ENCODE peak calls at places on chromosomes 11 and 22, in nine cellular contexts. F is central memory CD4-positive, alpha-beta T cell; A is A172; C is CD4-positive, alpha-beta T cell; P is hepatocyte; G is heart left ventricle; Q is suprapubic skin; K is endothelial cell; Y is AG04449. S is an unnamed sample.

GRCh38 chr11:122637538-122637937 is 18.0 kb upstream of the UBASH3B start:
- DNase-seq in F (peak), A (no peak), C (no peak), P (no peak), G (no peak), Q (no peak), K (no peak), Y (no peak), S (no peak)

GRCh38 chr11:113593698-113594308 is 112.3 kb downstream of the TMPRSS5 start:
- DNase-seq in F (no peak), A (peak), C (no peak), P (no peak), G (no peak), Q (no peak), K (no peak), Y (no peak), S (no peak)

GRCh38 chr11:8342821-8343681 is 79.4 kb upstream of the LMO1 start:
- DNase-seq in F (no peak), A (peak), C (no peak), P (no peak), G (no peak), Q (no peak), K (no peak), Y (no peak), S (peak)

GRCh38 chr11:35815556-35816315 is 128.1 kb upstream of the LDLRAD3 start:
- DNase-seq in F (no peak), A (no peak), C (no peak), P (peak), G (peak), Q (no peak), K (no peak), Y (no peak), S (no peak)

GRCh38 chr22:39598017-39598965 is 27.7 kb downstream of the CACNA1I start:
- DNase-seq in F (peak), A (no peak), C (peak), P (peak), G (no peak), Q (no peak), K (peak), Y (no peak), S (peak)

GRCh38 chr22:40512426-40513136 is 123.9 kb downstream of the MRTFA start:
- DNase-seq in F (no peak), A (peak), C (no peak), P (peak), G (peak), Q (no peak), K (no peak), Y (peak), S (no peak)

GRCh38 chr11:17683378-17684161 is 35.8 kb upstream of the MYOD1 start:
- DNase-seq in F (no peak), A (peak), C (no peak), P (no peak), G (no peak), Q (no peak), K (no peak), Y (no peak), S (no peak)

GRCh38 chr22:35627267-35628041 is 10.3 kb upstream of the MB start:
- DNase-seq in F (no peak), A (peak), C (peak), P (peak), G (peak), Q (peak), K (peak), Y (peak), S (peak)

GRCh38 chr11:134139873-134140331 is 71.0 kb downstream of the JAM3 start:
- DNase-seq in F (peak), A (peak), C (no peak), P (peak), G (peak), Q (no peak), K (peak), Y (no peak), S (peak)

GRCh38 chr11:76632492-76632891 is 38.1 kb downstream of the LRRC32 start:
- DNase-seq in F (no peak), A (no peak), C (no peak), P (no peak), G (no peak), Q (no peak), K (no peak), Y (no peak), S (no peak)

GRCh38 chr11:132220464-132220863 is 850.0 kb downstream of the NTM start:
- DNase-seq in F (no peak), A (no peak), C (no peak), P (no peak), G (no peak), Q (no peak), K (no peak), Y (peak), S (no peak)

GRCh38 chr11:99268895-99269294 is 248.1 kb downstream of the CNTN5 start:
- DNase-seq in F (no peak), A (no peak), C (no peak), P (no peak), G (no peak), Q (no peak), K (no peak), Y (no peak), S (no peak)

GRCh38 chr11:69008774-69009440 is 4.1 kb downstream of the MRGPRF start:
- DNase-seq in F (no peak), A (peak), C (no peak), P (peak), G (peak), Q (peak), K (no peak), Y (peak), S (peak)

GRCh38 chr11:66912963-66913362 is 45.2 kb downstream of the PC start:
- DNase-seq in F (no peak), A (no peak), C (no peak), P (no peak), G (no peak), Q (no peak), K (no peak), Y (no peak), S (no peak)

GRCh38 chr11:45745065-45745811 is 59.7 kb upstream of the SLC35C1 start:
- DNase-seq in F (no peak), A (no peak), C (no peak), P (no peak), G (peak), Q (no peak), K (no peak), Y (no peak), S (no peak)

GRCh38 chr11:76208829-76209670 is 2.7 kb upstream of the WNT11 start:
- DNase-seq in F (peak), A (no peak), C (peak), P (peak), G (peak), Q (peak), K (peak), Y (no peak), S (peak)

GRCh38 chr11:131530411-131530810 is 160.0 kb downstream of the NTM start:
- DNase-seq in F (no peak), A (no peak), C (no peak), P (no peak), G (no peak), Q (no peak), K (no peak), Y (no peak), S (no peak)

GRCh38 chr11:1090600-1091331 is 16.1 kb downstream of the MUC2 start:
- DNase-seq in F (no peak), A (no peak), C (no peak), P (no peak), G (no peak), Q (no peak), K (no peak), Y (no peak), S (peak)

GRCh38 chr22:31046591-31047226 is 34.4 kb upstream of the SMTN start:
- DNase-seq in F (no peak), A (no peak), C (no peak), P (no peak), G (peak), Q (peak), K (peak), Y (no peak), S (peak)

GRCh38 chr11:86743223-86744118 is 56.9 kb upstream of the PRSS23 start:
- DNase-seq in F (no peak), A (peak), C (no peak), P (peak), G (peak), Q (no peak), K (no peak), Y (peak), S (peak)

GRCh38 chr11:107563702-107564101 is 1.8 kb downstream of the ALKBH8 start:
- DNase-seq in F (peak), A (peak), C (no peak), P (peak), G (peak), Q (no peak), K (peak), Y (no peak), S (peak)

GRCh38 chr11:21933095-21933494 is 259.8 kb upstream of the ANO5 start:
- DNase-seq in F (no peak), A (no peak), C (no peak), P (no peak), G (no peak), Q (no peak), K (no peak), Y (no peak), S (no peak)

GRCh38 chr11:12090061-12090572 is 20.3 kb upstream of the MICAL2 start:
- DNase-seq in F (no peak), A (peak), C (no peak), P (no peak), G (no peak), Q (no peak), K (no peak), Y (no peak), S (no peak)

GRCh38 chr22:37906364-37907008 is 389 bp downstream of the MICALL1 start:
- DNase-seq in F (peak), A (no peak), C (peak), P (no peak), G (no peak), Q (no peak), K (no peak), Y (no peak), S (no peak)

GRCh38 chr11:76030286-76030685 is 176.0 kb downstream of the WNT11 start:
- DNase-seq in F (no peak), A (peak), C (no peak), P (no peak), G (no peak), Q (no peak), K (no peak), Y (peak), S (no peak)

GRCh38 chr11:104091281-104092071 is 55.0 kb downstream of the DDI1 start:
- DNase-seq in F (no peak), A (no peak), C (no peak), P (no peak), G (no peak), Q (no peak), K (no peak), Y (no peak), S (no peak)

GRCh38 chr11:122750047-122750446 is 88.3 kb upstream of the CRTAM start:
- DNase-seq in F (no peak), A (no peak), C (no peak), P (no peak), G (no peak), Q (no peak), K (no peak), Y (no peak), S (no peak)

GRCh38 chr11:128421577-128421976 is 165.8 kb downstream of the ETS1 start:
- DNase-seq in F (no peak), A (peak), C (no peak), P (peak), G (no peak), Q (no peak), K (no peak), Y (no peak), S (peak)

GRCh38 chr11:2122907-2123627 is 16.1 kb downstream of the IGF2 start:
- DNase-seq in F (no peak), A (no peak), C (no peak), P (no peak), G (no peak), Q (no peak), K (no peak), Y (no peak), S (no peak)

GRCh38 chr11:85464283-85464682 is 162.9 kb downstream of the DLG2 start:
- DNase-seq in F (no peak), A (no peak), C (no peak), P (no peak), G (no peak), Q (no peak), K (no peak), Y (no peak), S (no peak)

GRCh38 chr11:86523738-86524602 is 148.4 kb downstream of the ME3 start:
- DNase-seq in F (no peak), A (peak), C (no peak), P (peak), G (no peak), Q (no peak), K (no peak), Y (peak), S (no peak)

GRCh38 chr11:11476499-11476898 is 123.4 kb upstream of the CSNK2A3 start:
- DNase-seq in F (no peak), A (no peak), C (no peak), P (no peak), G (no peak), Q (no peak), K (no peak), Y (no peak), S (no peak)

GRCh38 chr11:23490557-23491235 is 630.4 kb upstream of the CCDC179 start:
- DNase-seq in F (no peak), A (no peak), C (no peak), P (no peak), G (no peak), Q (no peak), K (no peak), Y (no peak), S (no peak)

GRCh38 chr11:60912223-60912850 is 1.6 kb upstream of the TMEM109 start:
- DNase-seq in F (peak), A (no peak), C (no peak), P (no peak), G (no peak), Q (no peak), K (no peak), Y (no peak), S (no peak)

GRCh38 chr22:49946612-49947295 is 13.8 kb upstream of the PIM3 start:
- DNase-seq in F (no peak), A (no peak), C (no peak), P (no peak), G (no peak), Q (no peak), K (no peak), Y (no peak), S (no peak)

GRCh38 chr11:35593143-35593542 is 25.1 kb upstream of the FJX1 start:
- DNase-seq in F (no peak), A (peak), C (no peak), P (no peak), G (no peak), Q (no peak), K (no peak), Y (peak), S (no peak)

GRCh38 chr11:64260147-64260708 is 8.9 kb downstream of the PLCB3 start:
- DNase-seq in F (no peak), A (no peak), C (no peak), P (no peak), G (no peak), Q (no peak), K (no peak), Y (no peak), S (no peak)

GRCh38 chr22:31229402-31230140 is 17.5 kb downstream of the LIMK2 start:
- DNase-seq in F (no peak), A (peak), C (no peak), P (no peak), G (peak), Q (no peak), K (no peak), Y (no peak), S (peak)

GRCh38 chr22:26968873-26969272 is 311.5 kb downstream of the MIAT start:
- DNase-seq in F (no peak), A (peak), C (no peak), P (no peak), G (no peak), Q (no peak), K (no peak), Y (no peak), S (no peak)

GRCh38 chr11:103274025-103274424 is 164.8 kb downstream of the DYNC2H1 start:
- DNase-seq in F (no peak), A (no peak), C (no peak), P (no peak), G (no peak), Q (no peak), K (no peak), Y (no peak), S (no peak)

S was measured in BE2C.